ENCODE peak calls at places on chromosomes 13 and 19, in seven cellular contexts. O is IMR-90, J is prostate gland, P is K562, K is adrenal gland, L is A549, V is uterus. X is an unnamed sample.
A peak's percentile ranks its signal among the peaks of the same experiment; 100 is the strongest.

GRCh38 chr19:15466851-15467733 is 2.7 kb upstream of the RASAL3 start:
- DNase-seq in V (no peak), J (no peak), L (peak; percentile 55), P (no peak), K (no peak), O (peak; percentile 43), X (no peak)

GRCh38 chr19:6238643-6239281 is 41.0 kb downstream of the MLLT1 start:
- DNase-seq in K (peak; percentile 14), V (peak; percentile 70), L (no peak), J (peak; percentile 61), P (no peak), O (peak; percentile 34), X (no peak)

GRCh38 chr19:49058592-49058991 is 1.0 kb upstream of the CGB7 start:
- DNase-seq in V (no peak), L (peak; percentile 56), P (peak; percentile 51), O (peak; percentile 25), J (peak; percentile 51), K (no peak), X (no peak)

GRCh38 chr13:50340566-50341287 is 325.5 kb downstream of the KCNRG start:
- DNase-seq in L (no peak), V (no peak), J (no peak), P (no peak), O (no peak), K (no peak), X (no peak)

GRCh38 chr19:54188224-54188871 is 1.0 kb downstream of the MBOAT7 start:
- DNase-seq in K (peak; percentile 78), J (no peak), V (peak; percentile 43), P (peak; percentile 91), O (peak; percentile 61), L (peak; percentile 41), X (peak; percentile 85)

GRCh38 chr19:50686310-50687032 is 33.1 kb downstream of the SHANK1 start:
- DNase-seq in J (no peak), K (no peak), V (no peak), L (no peak), O (no peak), P (no peak), X (no peak)

GRCh38 chr19:40716031-40716654 is 543 bp downstream of the COQ8B start:
- DNase-seq in P (peak; percentile 79), K (peak; percentile 93), V (peak; percentile 89), O (peak; percentile 95), J (peak; percentile 46), L (peak; percentile 93), X (peak; percentile 76)

GRCh38 chr13:112133489-112134149 is 66.7 kb downstream of the SOX1 start:
- DNase-seq in L (no peak), J (no peak), P (no peak), V (no peak), K (no peak), O (no peak), X (no peak)

GRCh38 chr13:92963029-92963428 is 263.6 kb upstream of the GPC6 start:
- DNase-seq in J (no peak), L (no peak), P (no peak), O (peak; percentile 20), K (no peak), V (no peak), X (no peak)

GRCh38 chr13:111210488-111210887 is 95.4 kb downstream of the ARHGEF7 start:
- DNase-seq in V (no peak), P (no peak), O (peak; percentile 91), K (no peak), L (no peak), J (no peak), X (peak; percentile 97)

GRCh38 chr13:36412736-36413135 is 19.6 kb upstream of the CCNA1 start:
- DNase-seq in V (peak; percentile 60), J (no peak), L (no peak), O (no peak), K (no peak), P (no peak), X (no peak)

GRCh38 chr13:75414036-75414827 is 67.7 kb downstream of the TBC1D4 start:
- DNase-seq in K (peak; percentile 53), L (no peak), P (peak; percentile 11), J (no peak), O (no peak), V (no peak), X (no peak)

GRCh38 chr19:53467503-53468262 is at the start of gene ZNF813:
- DNase-seq in L (peak; percentile 69), O (peak; percentile 76), V (peak; percentile 97), P (peak; percentile 95), K (peak; percentile 91), J (peak; percentile 97), X (peak; percentile 87)

GRCh38 chr19:38250821-38251563 is 5.2 kb downstream of the PPP1R14A start:
- DNase-seq in L (no peak), K (peak; percentile 84), P (no peak), O (no peak), V (peak; percentile 83), J (no peak), X (no peak)

GRCh38 chr13:74132768-74133656 is 1.2 kb downstream of the KLF12 start:
- DNase-seq in O (peak; percentile 50), K (peak; percentile 15), L (peak; percentile 2), P (no peak), J (no peak), V (peak; percentile 25), X (peak; percentile 13)

GRCh38 chr19:32863301-32863700 is 6.3 kb downstream of the SLC7A9 start:
- DNase-seq in L (no peak), V (no peak), K (no peak), O (no peak), P (no peak), J (no peak), X (no peak)

GRCh38 chr19:46660008-46660517 is 919 bp downstream of the DACT3 start:
- DNase-seq in V (peak; percentile 66), O (no peak), K (no peak), P (peak; percentile 65), L (peak; percentile 54), J (no peak), X (no peak)

GRCh38 chr19:9130965-9131364 is 4.2 kb upstream of the OR7G3 start:
- DNase-seq in J (no peak), V (no peak), P (no peak), O (no peak), L (no peak), K (no peak), X (no peak)

GRCh38 chr19:11530432-11530831 is 1.5 kb upstream of the ECSIT start:
- DNase-seq in J (peak; percentile 46), K (peak; percentile 96), L (peak; percentile 89), V (peak; percentile 79), P (peak; percentile 80), O (peak; percentile 78), X (peak; percentile 71)

GRCh38 chr19:15934332-15935078 is at the start of gene CYP4F11:
- DNase-seq in V (no peak), P (no peak), L (peak; percentile 87), J (peak; percentile 95), K (peak; percentile 26), O (no peak), X (peak; percentile 81)

GRCh38 chr19:3986260-3987041 is 1.2 kb upstream of the EEF2 start:
- DNase-seq in P (peak; percentile 85), O (peak; percentile 73), K (peak; percentile 69), V (no peak), J (no peak), L (peak; percentile 81), X (peak; percentile 65)

DNA sequence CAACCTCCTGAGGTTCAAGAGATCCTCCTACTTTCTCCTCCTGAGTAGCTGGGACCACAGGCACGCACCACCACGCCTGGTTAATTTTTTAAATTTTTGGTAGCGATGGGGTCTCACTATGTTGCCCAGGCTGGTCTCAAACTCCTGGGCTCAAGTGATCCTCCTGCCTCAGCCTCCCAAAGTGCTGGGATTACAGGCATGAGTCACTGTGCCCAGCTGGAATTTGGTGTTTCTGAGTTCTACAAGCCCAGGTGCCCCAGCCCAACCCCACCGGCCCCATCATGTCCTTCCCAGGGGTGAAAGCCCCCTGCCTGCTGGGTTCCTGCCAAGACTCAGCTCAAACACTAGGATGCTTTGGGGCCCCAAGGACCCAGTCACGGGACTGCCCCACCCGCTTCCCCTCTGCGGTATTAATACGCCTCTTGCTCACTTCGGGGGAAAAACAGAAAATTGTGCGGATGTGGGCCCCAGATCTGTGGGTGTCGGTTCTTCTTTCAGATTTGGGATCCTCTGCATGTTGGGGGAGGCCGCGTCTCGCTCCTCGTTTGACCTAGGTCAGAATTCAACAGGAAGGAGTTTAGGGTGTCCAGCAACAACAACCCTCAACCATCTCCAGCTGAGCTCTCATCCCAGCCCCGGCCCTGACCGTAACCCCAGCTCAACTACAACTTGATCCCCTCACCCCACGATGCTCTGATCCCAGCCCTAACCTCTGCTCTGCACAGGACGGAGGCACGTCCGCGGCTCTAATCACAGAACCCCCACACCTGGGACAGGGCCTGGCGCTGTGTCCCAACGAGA is 3.7 kb upstream of the FCER2 start:
- DNase-seq in K (no peak), J (peak; percentile 6), P (no peak), V (no peak), O (no peak), L (no peak), X (no peak)
- TF ChIP-seq POLR2A in K (no peak), J (no peak), P (no peak), V (no peak), O (no peak), L (no peak), X (no peak)

DNA sequence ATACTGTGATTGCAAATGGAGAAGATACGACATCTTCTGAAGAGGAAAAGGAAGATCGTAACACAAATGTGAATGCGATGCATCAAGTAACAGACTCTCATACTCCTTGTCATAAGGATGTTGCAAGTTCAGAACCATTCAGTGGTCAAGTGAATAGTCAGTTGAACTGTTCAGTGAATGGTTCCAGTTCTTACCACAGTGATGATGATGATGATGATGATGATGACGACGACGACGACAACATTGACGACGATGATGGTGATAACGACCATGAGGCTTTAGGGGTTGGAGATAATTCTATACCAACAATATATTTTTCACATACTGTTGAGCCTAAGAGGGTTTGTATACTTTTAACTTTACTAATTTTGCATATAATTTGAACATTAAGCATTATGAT is 67.0 kb downstream of the URI1 start:
- DNase-seq in V (no peak), L (no peak), P (no peak), K (no peak), O (no peak), J (no peak), X (no peak)
- TF ChIP-seq POLR2A in V (no peak), L (no peak), P (no peak), K (no peak), O (no peak), J (no peak), X (no peak)

GRCh38 chr13:45331123-45331619 is 9.8 kb downstream of the TPT1 start:
- DNase-seq in L (no peak), J (no peak), V (no peak), P (no peak), O (no peak), K (no peak), X (no peak)
- TF ChIP-seq POLR2A in L (no peak), J (no peak), V (no peak), P (peak; percentile 35), O (no peak), K (no peak), X (no peak)

DNA sequence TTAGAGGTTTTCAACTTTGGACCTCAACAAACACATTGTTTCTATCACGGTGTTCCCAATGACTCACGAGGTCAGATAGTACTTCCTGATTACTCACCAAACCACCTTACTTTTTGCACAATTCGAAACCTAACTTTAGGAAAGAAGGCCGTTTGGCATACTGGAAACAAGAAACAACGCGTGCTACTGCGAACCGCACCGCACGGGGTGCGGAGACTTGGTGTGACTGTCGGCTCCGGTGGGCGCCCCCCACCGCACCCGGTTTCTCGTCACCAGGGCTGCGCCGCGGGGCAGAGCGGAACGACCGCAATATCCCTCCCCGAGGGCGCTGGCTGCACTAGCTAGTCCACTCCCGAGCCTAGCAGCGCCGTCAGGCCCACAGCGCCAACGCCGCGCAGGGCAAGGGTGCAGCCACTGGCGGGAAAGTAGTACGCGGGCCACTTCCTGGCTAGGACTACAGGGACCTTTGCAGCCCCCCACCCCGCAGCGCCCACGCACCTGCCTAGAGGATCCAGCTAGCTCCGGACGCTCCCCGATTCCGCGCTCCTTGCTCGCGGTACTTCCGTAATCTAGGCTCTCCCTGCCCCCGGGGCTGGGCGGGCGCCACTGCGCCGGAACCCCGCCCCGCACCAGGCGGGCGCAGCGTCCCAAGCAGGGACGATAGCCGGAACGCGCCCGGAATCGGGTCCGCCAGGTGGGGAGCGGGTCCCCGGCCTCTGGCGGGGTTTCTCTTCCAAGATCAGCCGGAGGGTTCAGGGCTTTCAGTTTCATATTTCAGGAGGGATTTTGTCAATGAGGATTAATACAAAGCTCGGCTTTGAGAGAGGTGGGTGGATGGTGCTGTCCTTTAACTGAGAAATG is at the start of gene PARP4:
- DNase-seq in K (peak; percentile 76), V (peak; percentile 61), L (peak; percentile 81), P (peak; percentile 87), O (peak; percentile 85), J (peak; percentile 69), X (peak; percentile 52)
- TF ChIP-seq POLR2A in K (peak; percentile 91), V (peak; percentile 69), L (peak; percentile 58), P (peak; percentile 91), O (peak; percentile 66), J (peak; percentile 45), X (peak; percentile 66)

X was measured in H54.